ENCODE peak calls at places on chromosome 12, in four cellular contexts. One of them, this sample, is unnamed. For H3K4me1 and H3K9me3, the result is how much of the 10 kb centered on the place peaks cover.

GRCh38 chr12:89051065-89051677 is 301.1 kb downstream of the DUSP6 start:
- DNase-seq in right lobe of liver: no peak
- DNase-seq in left ventricle myocardium inferior: no peak
- DNase-seq in keratinocyte: no peak
- DNase-seq in this sample: no peak

GRCh38 chr12:78209851-78210493 is 379.3 kb downstream of the NAV3 start:
- DNase-seq in right lobe of liver: no peak
- DNase-seq in left ventricle myocardium inferior: peak
- DNase-seq in keratinocyte: no peak
- DNase-seq in this sample: no peak

GRCh38 chr12:57600395-57600794 is 4.2 kb upstream of the DTX3 start:
- DNase-seq in right lobe of liver: no peak
- DNase-seq in left ventricle myocardium inferior: no peak
- DNase-seq in keratinocyte: no peak
- DNase-seq in this sample: no peak

GRCh38 chr12:123270380-123271181 is 1.1 kb downstream of the CDK2AP1 start:
- DNase-seq in right lobe of liver: peak
- DNase-seq in left ventricle myocardium inferior: peak
- DNase-seq in keratinocyte: no peak
- DNase-seq in this sample: no peak

GRCh38 chr12:128356547-128356946 is 89.6 kb downstream of the TMEM132C start:
- DNase-seq in right lobe of liver: no peak
- DNase-seq in left ventricle myocardium inferior: no peak
- DNase-seq in keratinocyte: no peak
- DNase-seq in this sample: no peak

GRCh38 chr12:102480401-102480800 is at the start of gene IGF1:
- DNase-seq in right lobe of liver: no peak
- DNase-seq in left ventricle myocardium inferior: no peak
- DNase-seq in keratinocyte: no peak
- DNase-seq in this sample: no peak

GRCh38 chr12:4001869-4002268 is 128.7 kb upstream of the PARP11 start:
- DNase-seq in right lobe of liver: no peak
- DNase-seq in left ventricle myocardium inferior: no peak
- DNase-seq in keratinocyte: no peak
- DNase-seq in this sample: no peak

GRCh38 chr12:52865090-52865944 is 16.5 kb upstream of the KRT78 start:
- DNase-seq in right lobe of liver: peak
- DNase-seq in left ventricle myocardium inferior: peak
- DNase-seq in keratinocyte: no peak
- DNase-seq in this sample: peak

GRCh38 chr12:3311491-3312103 is 179.4 kb upstream of the PRMT8 start:
- DNase-seq in right lobe of liver: no peak
- DNase-seq in left ventricle myocardium inferior: no peak
- DNase-seq in keratinocyte: no peak
- DNase-seq in this sample: no peak

GRCh38 chr12:22738945-22739344 is 114.0 kb downstream of the ETNK1 start:
- DNase-seq in right lobe of liver: no peak
- DNase-seq in left ventricle myocardium inferior: no peak
- DNase-seq in keratinocyte: no peak
- DNase-seq in this sample: no peak

GRCh38 chr12:70560671-70561070 is 76.6 kb downstream of the PTPRB start:
- DNase-seq in right lobe of liver: no peak
- DNase-seq in left ventricle myocardium inferior: no peak
- DNase-seq in keratinocyte: no peak
- DNase-seq in this sample: no peak

GRCh38 chr12:117334855-117335587 is 26.4 kb downstream of the NOS1 start:
- DNase-seq in right lobe of liver: no peak
- DNase-seq in left ventricle myocardium inferior: no peak
- DNase-seq in keratinocyte: no peak
- DNase-seq in this sample: no peak

GRCh38 chr12:16218934-16219718 is 58.4 kb downstream of the SLC15A5 start:
- DNase-seq in right lobe of liver: no peak
- DNase-seq in left ventricle myocardium inferior: no peak
- DNase-seq in keratinocyte: no peak
- DNase-seq in this sample: no peak

GRCh38 chr12:87216436-87216835 is 812.8 kb downstream of the C12orf50 start:
- DNase-seq in right lobe of liver: no peak
- DNase-seq in left ventricle myocardium inferior: no peak
- DNase-seq in keratinocyte: no peak
- DNase-seq in this sample: peak

GRCh38 chr12:110179291-110179690 is 55.1 kb downstream of the IFT81 start:
- DNase-seq in right lobe of liver: no peak
- DNase-seq in left ventricle myocardium inferior: no peak
- DNase-seq in keratinocyte: peak
- DNase-seq in this sample: no peak

GRCh38 chr12:131808744-131809371 is 19.3 kb upstream of the MMP17 start:
- DNase-seq in right lobe of liver: no peak
- DNase-seq in left ventricle myocardium inferior: peak
- DNase-seq in keratinocyte: no peak
- DNase-seq in this sample: no peak

GRCh38 chr12:100608776-100609175 is 35.3 kb downstream of the GAS2L3 start:
- DNase-seq in right lobe of liver: peak
- DNase-seq in left ventricle myocardium inferior: no peak
- DNase-seq in keratinocyte: no peak
- DNase-seq in this sample: peak

GRCh38 chr12:6229224-6229748 is 29.1 kb downstream of the CD9 start:
- DNase-seq in right lobe of liver: no peak
- DNase-seq in left ventricle myocardium inferior: no peak
- DNase-seq in keratinocyte: no peak
- DNase-seq in this sample: peak

GRCh38 chr12:122124370-122124769 is 45.8 kb downstream of the MLXIP start:
- DNase-seq in right lobe of liver: peak
- DNase-seq in left ventricle myocardium inferior: no peak
- DNase-seq in keratinocyte: no peak
- DNase-seq in this sample: no peak

GRCh38 chr12:122121341-122122192 is 43.0 kb downstream of the MLXIP start:
- DNase-seq in right lobe of liver: no peak
- DNase-seq in left ventricle myocardium inferior: peak
- DNase-seq in keratinocyte: no peak
- DNase-seq in this sample: no peak

GRCh38 chr12:122123051-122123760 is 44.6 kb downstream of the MLXIP start:
- DNase-seq in right lobe of liver: no peak
- DNase-seq in left ventricle myocardium inferior: peak
- DNase-seq in keratinocyte: no peak
- DNase-seq in this sample: no peak

GRCh38 chr12:122125452-122126341 is 47.1 kb downstream of the MLXIP start:
- DNase-seq in right lobe of liver: peak
- DNase-seq in left ventricle myocardium inferior: no peak
- DNase-seq in keratinocyte: no peak
- DNase-seq in this sample: no peak

GRCh38 chr12:122123761-122124145 is 45.2 kb downstream of the MLXIP start:
- DNase-seq in right lobe of liver: no peak
- DNase-seq in left ventricle myocardium inferior: no peak
- DNase-seq in keratinocyte: no peak
- DNase-seq in this sample: no peak
- H3K4me1 ChIP-seq in right lobe of liver: under half
- H3K4me1 ChIP-seq in left ventricle myocardium inferior: half or more
- H3K4me1 ChIP-seq in keratinocyte: under half
- H3K4me1 ChIP-seq in this sample: under half

GRCh38 chr12:132952371-132953162 is 3.5 kb downstream of the ZNF605 start:
- DNase-seq in right lobe of liver: no peak
- DNase-seq in left ventricle myocardium inferior: no peak
- DNase-seq in keratinocyte: no peak
- DNase-seq in this sample: peak

GRCh38 chr12:132948146-132949066 is 7.7 kb downstream of the ZNF605 start:
- DNase-seq in right lobe of liver: no peak
- DNase-seq in left ventricle myocardium inferior: no peak
- DNase-seq in keratinocyte: no peak
- DNase-seq in this sample: no peak

GRCh38 chr12:132951649-132952048 is 4.5 kb downstream of the ZNF605 start:
- DNase-seq in right lobe of liver: no peak
- DNase-seq in left ventricle myocardium inferior: no peak
- DNase-seq in keratinocyte: no peak
- DNase-seq in this sample: no peak

GRCh38 chr12:132950844-132951535 is 5.1 kb downstream of the ZNF605 start:
- DNase-seq in right lobe of liver: no peak
- DNase-seq in left ventricle myocardium inferior: no peak
- DNase-seq in keratinocyte: no peak
- DNase-seq in this sample: no peak

GRCh38 chr12:132949936-132950837 is 5.9 kb downstream of the ZNF605 start:
- DNase-seq in right lobe of liver: no peak
- DNase-seq in left ventricle myocardium inferior: no peak
- DNase-seq in keratinocyte: no peak
- DNase-seq in this sample: no peak
- H3K9me3 ChIP-seq in right lobe of liver: under half
- H3K9me3 ChIP-seq in left ventricle myocardium inferior: half or more
- H3K9me3 ChIP-seq in keratinocyte: under half
- H3K9me3 ChIP-seq in this sample: half or more

DNA sequence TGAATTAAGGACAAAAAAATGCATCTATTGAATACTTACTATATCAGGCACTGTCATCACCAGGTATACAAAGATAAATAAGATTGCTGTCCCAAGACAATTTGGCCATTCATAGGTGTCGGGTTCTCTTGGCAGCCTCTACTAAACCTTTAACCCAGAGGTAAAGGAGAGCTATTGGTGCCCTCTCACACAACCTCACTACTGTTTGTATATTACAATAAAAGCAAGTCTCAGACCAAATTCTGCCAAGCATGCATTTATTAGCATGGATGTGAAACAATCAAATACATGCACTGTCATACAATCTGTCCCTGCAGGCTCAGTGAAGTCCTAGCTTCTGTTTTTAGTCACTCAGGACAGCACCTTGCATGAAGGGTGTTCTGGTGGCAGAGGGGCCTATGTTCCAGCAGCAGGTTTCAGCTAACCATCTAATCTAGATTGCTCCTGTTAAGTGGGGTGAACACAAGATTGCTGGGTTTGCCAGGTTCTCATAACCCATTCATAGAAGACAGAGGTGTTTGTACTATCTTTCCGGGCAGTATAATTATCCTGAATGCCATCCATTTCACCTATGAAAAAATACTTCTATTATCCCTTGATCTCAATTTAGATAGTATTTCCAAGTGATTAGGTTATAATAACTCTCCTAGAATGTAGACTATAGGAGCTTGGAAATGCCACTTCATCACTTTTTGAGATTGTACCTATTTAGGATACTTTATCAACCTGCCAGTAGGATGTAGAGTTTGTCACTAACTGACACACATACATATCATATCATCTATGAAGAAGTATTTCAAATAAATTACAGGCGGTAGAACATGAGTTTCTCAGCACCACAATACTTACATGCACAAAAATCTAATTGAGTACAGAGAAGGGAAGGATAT is 254.0 kb upstream of the KRR1 start:
- DNase-seq in right lobe of liver: no peak
- DNase-seq in left ventricle myocardium inferior: no peak
- DNase-seq in keratinocyte: no peak
- DNase-seq in this sample: no peak
- H3K4me1 ChIP-seq in right lobe of liver: under half
- H3K4me1 ChIP-seq in left ventricle myocardium inferior: under half
- H3K4me1 ChIP-seq in keratinocyte: under half
- H3K4me1 ChIP-seq in this sample: under half

DNA sequence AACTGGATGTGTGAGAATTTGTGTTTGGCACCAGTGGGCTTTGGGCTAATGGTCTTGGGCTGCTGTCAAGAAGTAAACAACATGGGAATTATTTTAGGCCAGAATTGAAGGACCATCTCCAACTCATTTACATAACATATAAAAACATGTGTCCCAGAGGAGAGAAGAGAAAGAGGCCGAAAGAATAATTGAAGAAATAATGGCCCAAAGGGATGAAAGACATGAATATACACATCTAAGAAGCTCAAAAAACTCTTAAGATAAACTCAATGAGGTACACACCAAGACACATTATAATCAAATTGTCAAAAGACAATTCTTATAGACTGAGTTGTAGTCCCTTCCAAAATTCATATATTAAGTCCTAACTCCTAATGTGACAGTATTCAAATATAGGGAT is 56.1 kb upstream of the SCAF11 start:
- DNase-seq in right lobe of liver: no peak
- DNase-seq in left ventricle myocardium inferior: no peak
- DNase-seq in keratinocyte: no peak
- DNase-seq in this sample: no peak
- H3K9me3 ChIP-seq in right lobe of liver: under half
- H3K9me3 ChIP-seq in left ventricle myocardium inferior: half or more
- H3K9me3 ChIP-seq in keratinocyte: under half
- H3K9me3 ChIP-seq in this sample: under half

GRCh38 chr12:108643941-108644742 is 10.4 kb upstream of the SELPLG start:
- DNase-seq in right lobe of liver: peak
- DNase-seq in left ventricle myocardium inferior: no peak
- DNase-seq in keratinocyte: no peak
- DNase-seq in this sample: peak
- H3K4me1 ChIP-seq in right lobe of liver: under half
- H3K4me1 ChIP-seq in left ventricle myocardium inferior: half or more
- H3K4me1 ChIP-seq in keratinocyte: under half
- H3K4me1 ChIP-seq in this sample: under half